ENCODE peak calls at places on chromosomes 5 and 9, in six cellular contexts. One of them, this sample, is unnamed.
A peak's percentile ranks its signal among the peaks of the same experiment; 100 is the strongest.

GRCh38 chr9:93588641-93589609 is 12.5 kb downstream of the PHF2 start:
- DNase-seq in HepG2: no peak
- DNase-seq in GM12891: no peak
- DNase-seq in GM12878: no peak
- DNase-seq in K562: no peak
- DNase-seq in H1: no peak
- DNase-seq in this sample: no peak

GRCh38 chr9:20630241-20630943 is 8.1 kb upstream of the MLLT3 start:
- DNase-seq in HepG2: no peak
- DNase-seq in H1: no peak
- DNase-seq in K562: no peak
- DNase-seq in GM12878: no peak
- DNase-seq in GM12891: no peak
- DNase-seq in this sample: no peak

GRCh38 chr5:67206381-67207328 is 10.1 kb upstream of the CD180 start:
- DNase-seq in H1: no peak
- DNase-seq in K562: peak; percentile 53
- DNase-seq in GM12891: peak; percentile 49
- DNase-seq in GM12878: peak; percentile 94
- DNase-seq in HepG2: peak; percentile 53
- DNase-seq in this sample: peak; percentile 52

GRCh38 chr9:30723656-30724055 is 1660.8 kb upstream of the ACO1 start:
- DNase-seq in GM12878: no peak
- DNase-seq in H1: no peak
- DNase-seq in HepG2: no peak
- DNase-seq in GM12891: no peak
- DNase-seq in K562: no peak
- DNase-seq in this sample: no peak

GRCh38 chr5:102971693-102972293 is 148.1 kb downstream of the GIN1 start:
- DNase-seq in K562: no peak
- DNase-seq in GM12891: no peak
- DNase-seq in GM12878: no peak
- DNase-seq in HepG2: peak; percentile 1
- DNase-seq in H1: no peak
- DNase-seq in this sample: no peak

GRCh38 chr5:135238622-135239460 is 160.2 kb downstream of the MACROH2A1 start:
- DNase-seq in GM12878: no peak
- DNase-seq in HepG2: no peak
- DNase-seq in H1: peak; percentile 41
- DNase-seq in K562: no peak
- DNase-seq in GM12891: no peak
- DNase-seq in this sample: no peak

GRCh38 chr5:88388476-88389170 is 120.0 kb upstream of the TMEM161B start:
- DNase-seq in GM12891: no peak
- DNase-seq in K562: no peak
- DNase-seq in H1: peak; percentile 54
- DNase-seq in HepG2: no peak
- DNase-seq in GM12878: no peak
- DNase-seq in this sample: no peak

GRCh38 chr5:41559184-41559583 is 48.8 kb upstream of the PLCXD3 start:
- DNase-seq in GM12891: no peak
- DNase-seq in GM12878: no peak
- DNase-seq in K562: no peak
- DNase-seq in H1: no peak
- DNase-seq in HepG2: no peak
- DNase-seq in this sample: no peak

GRCh38 chr5:14760548-14761002 is 96.1 kb downstream of the OTULIN start:
- DNase-seq in H1: no peak
- DNase-seq in GM12891: no peak
- DNase-seq in HepG2: peak; percentile 73
- DNase-seq in GM12878: no peak
- DNase-seq in K562: no peak
- DNase-seq in this sample: no peak

GRCh38 chr5:134506054-134507039 is 19.1 kb upstream of the JADE2 start:
- DNase-seq in GM12878: no peak
- DNase-seq in HepG2: peak; percentile 98
- DNase-seq in H1: peak; percentile 67
- DNase-seq in GM12891: no peak
- DNase-seq in K562: peak; percentile 63
- DNase-seq in this sample: no peak

GRCh38 chr9:3475300-3476020 is 50.3 kb downstream of the RFX3 start:
- DNase-seq in GM12878: peak; percentile 78
- DNase-seq in GM12891: no peak
- DNase-seq in H1: no peak
- DNase-seq in K562: no peak
- DNase-seq in HepG2: peak; percentile 27
- DNase-seq in this sample: no peak

GRCh38 chr5:170301901-170302728 is 4.5 kb upstream of the LCP2 start:
- DNase-seq in GM12878: no peak
- DNase-seq in GM12891: no peak
- DNase-seq in K562: no peak
- DNase-seq in HepG2: no peak
- DNase-seq in H1: no peak
- DNase-seq in this sample: no peak

GRCh38 chr9:90025816-90026215 is 421.0 kb downstream of the GADD45G start:
- DNase-seq in HepG2: no peak
- DNase-seq in H1: no peak
- DNase-seq in GM12878: no peak
- DNase-seq in K562: no peak
- DNase-seq in GM12891: no peak
- DNase-seq in this sample: no peak

GRCh38 chr5:179792612-179793469 is 945 bp upstream of the LTC4S start:
- DNase-seq in GM12878: no peak
- DNase-seq in GM12891: no peak
- DNase-seq in HepG2: no peak
- DNase-seq in H1: no peak
- DNase-seq in K562: no peak
- DNase-seq in this sample: no peak

GRCh38 chr5:2334686-2335085 is 416.8 kb downstream of the IRX2 start:
- DNase-seq in GM12891: no peak
- DNase-seq in GM12878: no peak
- DNase-seq in HepG2: no peak
- DNase-seq in H1: no peak
- DNase-seq in K562: no peak
- DNase-seq in this sample: no peak

GRCh38 chr5:117295941-117296340 is 721.3 kb upstream of the SEMA6A start:
- DNase-seq in GM12878: no peak
- DNase-seq in HepG2: no peak
- DNase-seq in GM12891: no peak
- DNase-seq in K562: no peak
- DNase-seq in H1: no peak
- DNase-seq in this sample: no peak

GRCh38 chr5:41508186-41508585 is 2.2 kb downstream of the PLCXD3 start:
- DNase-seq in K562: no peak
- DNase-seq in GM12891: no peak
- DNase-seq in HepG2: no peak
- DNase-seq in H1: no peak
- DNase-seq in GM12878: no peak
- DNase-seq in this sample: no peak

GRCh38 chr9:91560301-91560700 is 136.7 kb upstream of the NFIL3 start:
- DNase-seq in GM12878: no peak
- DNase-seq in GM12891: no peak
- DNase-seq in H1: no peak
- DNase-seq in K562: no peak
- DNase-seq in HepG2: no peak
- DNase-seq in this sample: no peak

GRCh38 chr9:129783516-129784361 is 19.2 kb upstream of the TOR1B start:
- DNase-seq in HepG2: peak; percentile 46
- DNase-seq in H1: peak; percentile 92
- DNase-seq in GM12891: peak; percentile 83
- DNase-seq in GM12878: peak; percentile 16
- DNase-seq in K562: peak; percentile 97
- DNase-seq in this sample: peak; percentile 66

GRCh38 chr5:168818586-168818985 is 239.4 kb upstream of the PANK3 start:
- DNase-seq in GM12878: no peak
- DNase-seq in GM12891: no peak
- DNase-seq in K562: no peak
- DNase-seq in H1: no peak
- DNase-seq in HepG2: no peak
- DNase-seq in this sample: no peak

GRCh38 chr5:78008356-78008967 is 232.3 kb upstream of the TBCA start:
- DNase-seq in K562: no peak
- DNase-seq in H1: no peak
- DNase-seq in GM12891: no peak
- DNase-seq in HepG2: peak; percentile 31
- DNase-seq in GM12878: no peak
- DNase-seq in this sample: no peak

GRCh38 chr9:131727795-131728545 is 11.9 kb downstream of the RAPGEF1 start:
- DNase-seq in H1: no peak
- DNase-seq in GM12891: no peak
- DNase-seq in HepG2: no peak
- DNase-seq in GM12878: peak; percentile 81
- DNase-seq in K562: no peak
- DNase-seq in this sample: no peak

DNA sequence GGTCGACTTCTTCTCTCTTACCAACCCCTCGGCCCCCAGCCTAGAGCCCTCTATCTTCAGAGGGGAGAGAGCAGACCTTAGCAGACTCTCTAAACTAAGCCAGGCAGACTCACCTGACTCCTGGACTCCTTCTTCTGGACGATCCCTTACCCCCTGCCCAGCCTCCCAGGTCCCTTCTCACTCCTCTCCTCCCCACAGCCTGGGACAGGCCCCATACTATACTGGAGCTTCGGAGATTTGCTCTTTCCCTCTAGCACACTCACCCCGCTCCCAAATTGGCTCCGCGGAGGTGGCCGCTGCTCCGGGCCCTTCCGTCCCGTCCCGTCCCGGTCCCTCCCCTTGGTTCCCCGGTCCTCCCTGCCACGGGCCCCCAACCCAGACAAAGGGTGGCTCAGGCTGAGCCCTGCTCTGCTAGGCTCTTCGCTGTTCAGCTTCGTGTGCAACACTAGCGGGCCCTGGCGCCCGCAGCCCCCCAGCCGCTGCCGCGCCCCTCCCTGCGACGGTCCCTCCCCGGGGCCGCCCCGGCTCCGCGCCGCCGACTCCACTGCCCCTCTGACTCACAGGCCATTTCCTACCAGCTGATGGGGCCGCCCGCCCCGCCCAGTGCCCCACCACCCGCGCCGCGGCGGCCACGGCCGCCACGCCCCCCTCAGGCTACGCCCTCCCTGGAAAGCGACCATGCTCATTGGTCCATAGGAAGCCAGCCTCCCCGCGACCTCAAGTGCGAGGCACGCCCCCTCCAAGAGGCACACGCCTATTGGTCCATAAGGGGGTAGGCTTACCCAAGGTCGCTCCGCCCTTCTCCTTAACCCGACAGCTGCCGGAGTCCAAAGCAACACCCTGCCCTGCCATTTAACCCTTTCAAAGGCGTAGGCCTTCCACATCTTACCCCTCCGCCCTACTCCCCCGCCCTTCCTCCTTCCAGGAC is 4.4 kb downstream of the ATOSB start:
- DNase-seq in HepG2: peak; percentile 96
- DNase-seq in GM12891: peak; percentile 93
- DNase-seq in K562: peak; percentile 90
- DNase-seq in H1: peak; percentile 89
- DNase-seq in GM12878: peak; percentile 89
- DNase-seq in this sample: peak; percentile 91
- TF ChIP-seq POLR2A in HepG2: no peak
- TF ChIP-seq POLR2A in GM12891: no peak
- TF ChIP-seq POLR2A in K562: peak; percentile 46
- TF ChIP-seq POLR2A in H1: no peak
- TF ChIP-seq POLR2A in GM12878: peak; percentile 62
- TF ChIP-seq POLR2A in this sample: peak; percentile 41

GRCh38 chr9:124665391-124666058 is 105.6 kb downstream of the NR6A1 start:
- DNase-seq in K562: no peak
- DNase-seq in GM12891: no peak
- DNase-seq in HepG2: peak; percentile 88
- DNase-seq in H1: no peak
- DNase-seq in GM12878: no peak
- DNase-seq in this sample: no peak
- TF ChIP-seq TAF1 in K562: no peak
- TF ChIP-seq TAF1 in GM12891: no peak
- TF ChIP-seq TAF1 in HepG2: no peak
- TF ChIP-seq TAF1 in H1: no peak
- TF ChIP-seq TAF1 in GM12878: no peak
- TF ChIP-seq TAF1 in this sample: no peak

DNA sequence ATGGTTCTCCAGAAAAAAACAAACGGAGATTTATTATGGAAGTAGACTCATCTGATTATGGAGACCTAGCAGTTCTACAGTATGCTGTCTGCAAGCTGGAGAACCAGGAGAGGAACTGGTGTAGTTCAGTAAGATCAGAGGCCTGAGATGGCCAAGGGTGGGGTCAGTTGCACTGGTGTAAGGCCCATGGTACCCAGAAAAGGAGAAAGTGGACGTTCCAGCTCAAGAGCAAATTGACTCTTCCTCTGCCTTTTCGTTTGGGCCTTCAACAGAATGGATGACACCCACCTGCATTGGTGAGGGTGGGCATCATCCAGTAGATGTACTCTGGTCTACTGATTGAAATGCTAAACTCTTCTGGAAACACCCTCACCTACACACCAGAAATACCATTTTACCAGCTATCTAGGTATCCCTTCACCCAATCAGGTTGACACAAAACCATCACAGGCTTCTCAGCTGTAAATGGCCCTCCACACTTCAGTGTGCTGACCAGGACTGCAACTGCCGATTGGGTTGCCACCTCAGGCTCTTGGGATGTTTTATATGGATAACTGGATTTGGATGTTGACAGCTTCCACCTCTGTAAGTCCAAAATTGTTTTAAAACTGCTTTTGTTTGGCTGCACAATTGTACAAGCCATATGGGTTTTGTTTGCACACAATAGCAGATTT is 51.2 kb downstream of the RAD23B start:
- DNase-seq in HepG2: no peak
- DNase-seq in GM12891: no peak
- DNase-seq in K562: no peak
- DNase-seq in GM12878: no peak
- DNase-seq in H1: no peak
- DNase-seq in this sample: no peak
- TF ChIP-seq POLR2AphosphoS5 in HepG2: no peak
- TF ChIP-seq POLR2AphosphoS5 in GM12891: peak; percentile 67
- TF ChIP-seq POLR2AphosphoS5 in K562: peak; percentile 24
- TF ChIP-seq POLR2AphosphoS5 in GM12878: peak; percentile 28
- TF ChIP-seq POLR2AphosphoS5 in H1: peak; percentile 49
- TF ChIP-seq POLR2AphosphoS5 in this sample: peak; percentile 44

DNA sequence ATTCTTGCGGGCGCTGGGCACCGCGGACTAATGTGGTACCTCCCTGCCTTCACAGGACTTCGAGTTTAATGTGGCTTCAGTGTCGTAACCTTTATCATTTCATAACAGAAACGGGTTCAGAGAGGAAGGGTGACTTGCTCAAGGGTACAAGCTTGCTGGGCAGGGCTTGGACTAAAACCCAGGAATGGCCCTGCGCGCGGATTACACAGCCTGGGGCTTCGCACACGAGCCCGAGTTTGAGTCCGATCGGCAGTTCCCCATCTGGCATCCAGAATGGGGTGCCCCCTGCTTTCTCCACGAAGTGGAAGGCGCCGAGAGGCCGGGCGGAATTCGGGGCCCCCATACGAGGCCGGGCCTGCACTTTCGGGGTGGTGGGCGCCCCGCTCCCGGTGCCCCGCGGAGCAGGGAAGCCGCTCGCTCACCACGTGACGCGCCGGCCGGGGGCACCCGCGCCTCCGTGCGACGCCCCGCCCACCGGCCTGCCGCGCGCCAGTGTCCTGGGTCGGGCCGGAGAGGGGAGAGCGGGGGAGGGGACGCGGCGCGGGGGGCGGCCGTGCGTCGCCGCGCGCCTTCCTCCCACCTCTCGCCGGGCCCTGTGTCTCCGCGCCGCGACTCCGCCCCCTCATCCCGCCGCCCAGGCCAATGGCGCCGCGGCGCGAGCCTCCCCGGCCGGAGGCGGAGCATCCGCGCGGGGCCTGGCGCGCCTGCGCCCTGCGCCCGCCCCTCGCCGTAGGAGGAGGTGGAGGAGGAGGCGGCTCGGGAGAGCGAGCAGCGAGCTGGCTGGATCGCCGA is at the start of gene SET:
- DNase-seq in K562: peak; percentile 99
- DNase-seq in HepG2: peak; percentile 84
- DNase-seq in H1: peak; percentile 92
- DNase-seq in GM12891: peak; percentile 96
- DNase-seq in GM12878: peak; percentile 73
- DNase-seq in this sample: peak; percentile 96
- TF ChIP-seq POLR2A in K562: peak; percentile 79
- TF ChIP-seq POLR2A in HepG2: peak; percentile 45
- TF ChIP-seq POLR2A in H1: peak; percentile 84
- TF ChIP-seq POLR2A in GM12891: peak; percentile 67
- TF ChIP-seq POLR2A in GM12878: peak; percentile 90
- TF ChIP-seq POLR2A in this sample: peak; percentile 66